ENCODE peak calls at places on chromosome 1, in five cellular contexts. S is C1 segment of cervical spinal cord, N is endothelial cell of umbilical vein, X is T-helper 9 cell, I is iris pigment epithelial cell. R is an unnamed sample.

GRCh38 chr1:70043806-70044205 is 161.6 kb downstream of the LRRC40 start:
- DNase-seq in N (peak; percentile 84), S (no peak), X (no peak), I (peak; percentile 92), R (no peak)

GRCh38 chr1:246809473-246809872 is 85.3 kb downstream of the SCCPDH start:
- DNase-seq in I (no peak), X (no peak), N (no peak), S (no peak), R (no peak)

GRCh38 chr1:106921186-106921585 is 135.3 kb upstream of the PRMT6 start:
- DNase-seq in I (peak; percentile 14), N (no peak), X (no peak), S (no peak), R (no peak)

GRCh38 chr1:111895456-111895855 is 94.0 kb downstream of the KCND3 start:
- DNase-seq in X (no peak), N (no peak), S (no peak), I (no peak), R (no peak)

GRCh38 chr1:18292531-18292930 is 184.9 kb downstream of the IGSF21 start:
- DNase-seq in I (no peak), S (no peak), N (no peak), X (no peak), R (no peak)

GRCh38 chr1:228298471-228298870 is 90.6 kb downstream of the OBSCN start:
- DNase-seq in X (no peak), I (no peak), S (no peak), N (no peak), R (no peak)

GRCh38 chr1:21689531-21690165 is 20.5 kb upstream of the RAP1GAP start:
- DNase-seq in N (no peak), X (no peak), I (no peak), S (no peak), R (no peak)

GRCh38 chr1:53642607-53643006 is 96.4 kb downstream of the GLIS1 start:
- DNase-seq in S (no peak), I (no peak), N (no peak), X (no peak), R (no peak)

GRCh38 chr1:244796719-244797406 is 38.6 kb upstream of the COX20 start:
- DNase-seq in N (peak; percentile 70), I (peak; percentile 60), S (peak; percentile 3), X (peak; percentile 42), R (peak; percentile 7)

GRCh38 chr1:8660455-8660854 is 157.0 kb downstream of the RERE start:
- DNase-seq in X (no peak), I (peak; percentile 93), S (no peak), N (peak; percentile 92), R (no peak)

GRCh38 chr1:77504986-77505385 is 177.5 kb downstream of the ZZZ3 start:
- DNase-seq in S (no peak), X (no peak), I (peak; percentile 89), N (peak; percentile 97), R (no peak)